ENCODE peak calls at places on chromosomes 4 and X, in five cellular contexts. One of them, this sample, is unnamed.

GRCh38 chr4:18512718-18513117 is 491.2 kb upstream of the LCORL start:
- DNase-seq in OCI-LY7: no peak
- DNase-seq in ovary: no peak
- DNase-seq in HCT116: no peak
- DNase-seq in brain microvascular endothelial cell: no peak
- DNase-seq in this sample: no peak

GRCh38 chrX:105745863-105746262 is 76.5 kb upstream of the NRK start:
- DNase-seq in OCI-LY7: no peak
- DNase-seq in ovary: no peak
- DNase-seq in HCT116: no peak
- DNase-seq in brain microvascular endothelial cell: no peak
- DNase-seq in this sample: peak

GRCh38 chrX:39957816-39958561 is 139.8 kb downstream of the BCOR start:
- DNase-seq in OCI-LY7: no peak
- DNase-seq in ovary: no peak
- DNase-seq in HCT116: no peak
- DNase-seq in brain microvascular endothelial cell: peak
- DNase-seq in this sample: no peak

GRCh38 chr4:155900402-155900801 is 3.1 kb upstream of the TDO2 start:
- DNase-seq in OCI-LY7: no peak
- DNase-seq in ovary: no peak
- DNase-seq in HCT116: no peak
- DNase-seq in brain microvascular endothelial cell: peak
- DNase-seq in this sample: peak

GRCh38 chrX:15714529-15714928 is 23.5 kb upstream of the CA5B start:
- DNase-seq in OCI-LY7: no peak
- DNase-seq in ovary: no peak
- DNase-seq in HCT116: no peak
- DNase-seq in brain microvascular endothelial cell: no peak
- DNase-seq in this sample: peak

GRCh38 chr4:89836031-89836777 is 757 bp downstream of the SNCA start:
- DNase-seq in OCI-LY7: no peak
- DNase-seq in ovary: peak
- DNase-seq in HCT116: no peak
- DNase-seq in brain microvascular endothelial cell: no peak
- DNase-seq in this sample: no peak

GRCh38 chr4:52107336-52107735 is 56.2 kb downstream of the SPATA18 start:
- DNase-seq in OCI-LY7: no peak
- DNase-seq in ovary: no peak
- DNase-seq in HCT116: no peak
- DNase-seq in brain microvascular endothelial cell: no peak
- DNase-seq in this sample: no peak

GRCh38 chrX:147476008-147476407 is 435.7 kb upstream of the FMR1 start:
- DNase-seq in OCI-LY7: no peak
- DNase-seq in ovary: no peak
- DNase-seq in HCT116: no peak
- DNase-seq in brain microvascular endothelial cell: no peak
- DNase-seq in this sample: peak

GRCh38 chr4:189124149-189124758 is 816.4 kb upstream of the FRG1 start:
- DNase-seq in OCI-LY7: no peak
- DNase-seq in ovary: peak
- DNase-seq in HCT116: peak
- DNase-seq in brain microvascular endothelial cell: peak
- DNase-seq in this sample: peak

GRCh38 chr4:143438710-143439109 is 74.8 kb upstream of the SMARCA5 start:
- DNase-seq in OCI-LY7: no peak
- DNase-seq in ovary: no peak
- DNase-seq in HCT116: no peak
- DNase-seq in brain microvascular endothelial cell: no peak
- DNase-seq in this sample: no peak

GRCh38 chrX:39508300-39508692 is 589.5 kb downstream of the BCOR start:
- DNase-seq in OCI-LY7: no peak
- DNase-seq in ovary: no peak
- DNase-seq in HCT116: no peak
- DNase-seq in brain microvascular endothelial cell: no peak
- DNase-seq in this sample: no peak

GRCh38 chrX:130575831-130576404 is 174.1 kb downstream of the RBMX2 start:
- DNase-seq in OCI-LY7: peak
- DNase-seq in ovary: peak
- DNase-seq in HCT116: peak
- DNase-seq in brain microvascular endothelial cell: peak
- DNase-seq in this sample: peak

GRCh38 chrX:1386338-1387127 is 5.4 kb downstream of the SLC25A6 start:
- DNase-seq in OCI-LY7: no peak
- DNase-seq in ovary: peak
- DNase-seq in HCT116: no peak
- DNase-seq in brain microvascular endothelial cell: no peak
- DNase-seq in this sample: no peak

GRCh38 chrX:630007-630921 is at the start of gene SHOX:
- DNase-seq in OCI-LY7: no peak
- DNase-seq in ovary: no peak
- DNase-seq in HCT116: no peak
- DNase-seq in brain microvascular endothelial cell: no peak
- DNase-seq in this sample: no peak

GRCh38 chr4:110515676-110516075 is 39.7 kb downstream of the ENPEP start:
- DNase-seq in OCI-LY7: peak
- DNase-seq in ovary: no peak
- DNase-seq in HCT116: no peak
- DNase-seq in brain microvascular endothelial cell: no peak
- DNase-seq in this sample: no peak

DNA sequence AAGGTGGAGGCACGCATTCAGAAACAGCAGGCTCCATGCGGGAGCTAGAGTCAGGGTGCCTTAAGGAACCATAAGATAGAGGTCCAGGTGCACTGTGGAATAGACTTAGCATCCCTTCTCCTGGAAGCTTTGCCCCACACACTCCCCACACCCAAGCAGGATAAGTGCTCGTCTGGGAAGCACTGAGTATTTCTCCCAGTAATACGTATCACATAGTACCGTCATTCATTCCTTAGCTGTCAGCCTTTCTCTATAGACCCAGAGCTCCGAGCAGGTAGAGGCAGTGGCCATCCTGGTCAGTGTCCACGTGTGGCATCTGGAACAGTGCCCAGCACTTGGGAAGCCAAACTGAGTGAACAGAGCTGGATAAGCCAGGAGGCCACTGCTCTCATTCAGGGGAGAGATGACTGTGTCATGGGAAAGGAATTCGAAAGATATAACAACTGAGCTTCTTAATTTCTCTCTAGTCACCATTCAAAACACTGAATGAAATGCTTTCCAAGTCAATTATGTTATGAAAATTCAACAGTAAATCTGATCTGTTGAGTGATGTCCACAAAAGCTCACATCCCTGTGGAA is 9.9 kb downstream of the APBB2 start:
- DNase-seq in OCI-LY7: no peak
- DNase-seq in ovary: peak
- DNase-seq in HCT116: peak
- DNase-seq in brain microvascular endothelial cell: peak
- DNase-seq in this sample: peak
- H3K27ac ChIP-seq in OCI-LY7: no peak
- H3K27ac ChIP-seq in ovary: no peak
- H3K27ac ChIP-seq in HCT116: peak
- H3K27ac ChIP-seq in brain microvascular endothelial cell: peak
- H3K27ac ChIP-seq in this sample: peak

GRCh38 chr4:80184053-80184790 is 13.1 kb upstream of the PRDM8 start:
- DNase-seq in OCI-LY7: peak
- DNase-seq in ovary: peak
- DNase-seq in HCT116: peak
- DNase-seq in brain microvascular endothelial cell: peak
- DNase-seq in this sample: peak
- TF ChIP-seq CTCF in OCI-LY7: peak
- TF ChIP-seq CTCF in ovary: peak
- TF ChIP-seq CTCF in HCT116: peak
- TF ChIP-seq CTCF in brain microvascular endothelial cell: peak
- TF ChIP-seq CTCF in this sample: peak

DNA sequence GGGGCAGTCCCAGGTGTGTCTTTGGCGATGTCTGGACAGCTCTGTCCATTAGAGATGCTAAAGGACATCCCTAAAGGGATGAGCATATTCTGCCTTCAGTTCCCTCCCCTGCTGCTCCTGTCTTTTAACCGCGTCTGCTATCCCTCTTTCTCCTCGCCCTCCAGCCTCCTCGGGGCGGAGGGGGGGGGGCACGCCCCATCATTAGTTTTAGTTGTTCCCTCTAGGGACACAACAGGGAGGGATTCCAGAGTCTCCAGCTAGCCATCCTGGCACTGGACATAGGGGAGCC is 1.1 kb downstream of the MSL3 start:
- DNase-seq in OCI-LY7: no peak
- DNase-seq in ovary: no peak
- DNase-seq in HCT116: no peak
- DNase-seq in brain microvascular endothelial cell: no peak
- DNase-seq in this sample: no peak
- H3K27ac ChIP-seq in OCI-LY7: peak
- H3K27ac ChIP-seq in ovary: peak
- H3K27ac ChIP-seq in HCT116: peak
- H3K27ac ChIP-seq in brain microvascular endothelial cell: peak
- H3K27ac ChIP-seq in this sample: peak

GRCh38 chr4:71188197-71188625 is 150.6 kb upstream of the SLC4A4 start:
- DNase-seq in OCI-LY7: no peak
- DNase-seq in ovary: no peak
- DNase-seq in HCT116: no peak
- DNase-seq in brain microvascular endothelial cell: no peak
- DNase-seq in this sample: no peak
- TF ChIP-seq CTCF in OCI-LY7: no peak
- TF ChIP-seq CTCF in ovary: no peak
- TF ChIP-seq CTCF in HCT116: no peak
- TF ChIP-seq CTCF in brain microvascular endothelial cell: peak
- TF ChIP-seq CTCF in this sample: no peak

GRCh38 chrX:85243761-85244410 is at the start of the genes SATL1 and ZNF711:
- DNase-seq in OCI-LY7: peak
- DNase-seq in ovary: peak
- DNase-seq in HCT116: peak
- DNase-seq in brain microvascular endothelial cell: peak
- DNase-seq in this sample: peak
- H3K27ac ChIP-seq in OCI-LY7: peak
- H3K27ac ChIP-seq in ovary: no peak
- H3K27ac ChIP-seq in HCT116: peak
- H3K27ac ChIP-seq in brain microvascular endothelial cell: no peak
- H3K27ac ChIP-seq in this sample: no peak

GRCh38 chrX:108001218-108001814 is 19.1 kb upstream of the TEX13B start:
- DNase-seq in OCI-LY7: peak
- DNase-seq in ovary: no peak
- DNase-seq in HCT116: peak
- DNase-seq in brain microvascular endothelial cell: peak
- DNase-seq in this sample: no peak
- TF ChIP-seq CTCF in OCI-LY7: peak
- TF ChIP-seq CTCF in ovary: no peak
- TF ChIP-seq CTCF in HCT116: peak
- TF ChIP-seq CTCF in brain microvascular endothelial cell: peak
- TF ChIP-seq CTCF in this sample: no peak

GRCh38 chrX:74246524-74246923 is 57.5 kb upstream of the ZCCHC13 start:
- DNase-seq in OCI-LY7: no peak
- DNase-seq in ovary: no peak
- DNase-seq in HCT116: no peak
- DNase-seq in brain microvascular endothelial cell: no peak
- DNase-seq in this sample: no peak
- H3K27ac ChIP-seq in OCI-LY7: no peak
- H3K27ac ChIP-seq in ovary: no peak
- H3K27ac ChIP-seq in HCT116: no peak
- H3K27ac ChIP-seq in brain microvascular endothelial cell: no peak
- H3K27ac ChIP-seq in this sample: no peak

GRCh38 chrX:74467656-74468055 is 46.4 kb downstream of the SLC16A2 start:
- DNase-seq in OCI-LY7: no peak
- DNase-seq in ovary: no peak
- DNase-seq in HCT116: no peak
- DNase-seq in brain microvascular endothelial cell: no peak
- DNase-seq in this sample: no peak

GRCh38 chrX:74464722-74465121 is 43.4 kb downstream of the SLC16A2 start:
- DNase-seq in OCI-LY7: no peak
- DNase-seq in ovary: no peak
- DNase-seq in HCT116: no peak
- DNase-seq in brain microvascular endothelial cell: no peak
- DNase-seq in this sample: no peak

GRCh38 chrX:74461384-74461783 is 40.1 kb downstream of the SLC16A2 start:
- DNase-seq in OCI-LY7: no peak
- DNase-seq in ovary: no peak
- DNase-seq in HCT116: no peak
- DNase-seq in brain microvascular endothelial cell: no peak
- DNase-seq in this sample: no peak

GRCh38 chrX:74465424-74465823 is 44.1 kb downstream of the SLC16A2 start:
- DNase-seq in OCI-LY7: no peak
- DNase-seq in ovary: no peak
- DNase-seq in HCT116: no peak
- DNase-seq in brain microvascular endothelial cell: no peak
- DNase-seq in this sample: no peak
- TF ChIP-seq CTCF in OCI-LY7: no peak
- TF ChIP-seq CTCF in ovary: no peak
- TF ChIP-seq CTCF in HCT116: no peak
- TF ChIP-seq CTCF in brain microvascular endothelial cell: peak
- TF ChIP-seq CTCF in this sample: no peak

DNA sequence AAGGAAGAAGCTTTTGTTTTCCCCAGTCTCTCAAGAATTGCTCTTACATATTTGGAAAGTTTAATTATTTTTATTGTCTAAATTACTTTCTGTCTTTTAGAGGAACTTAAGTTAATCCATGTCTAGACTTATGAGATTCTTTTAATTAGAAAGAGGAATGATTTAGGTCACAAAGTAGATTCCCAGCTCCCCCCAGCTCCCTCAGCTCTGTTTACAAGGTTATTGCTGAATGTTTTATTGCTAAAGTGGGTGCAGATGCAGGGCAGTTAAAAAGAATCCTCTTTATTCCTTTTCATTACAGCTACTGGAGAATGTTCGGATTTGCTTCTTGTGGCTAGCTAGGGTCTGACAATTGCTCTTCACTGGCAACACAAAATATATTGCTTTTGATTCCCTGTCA is 33.7 kb upstream of the CCKAR start:
- DNase-seq in OCI-LY7: no peak
- DNase-seq in ovary: no peak
- DNase-seq in HCT116: no peak
- DNase-seq in brain microvascular endothelial cell: no peak
- DNase-seq in this sample: no peak
- H3K27ac ChIP-seq in OCI-LY7: no peak
- H3K27ac ChIP-seq in ovary: no peak
- H3K27ac ChIP-seq in HCT116: no peak
- H3K27ac ChIP-seq in brain microvascular endothelial cell: no peak
- H3K27ac ChIP-seq in this sample: no peak

GRCh38 chr4:127881565-127881869 is 824 bp downstream of the PLK4 start:
- DNase-seq in OCI-LY7: no peak
- DNase-seq in ovary: no peak
- DNase-seq in HCT116: no peak
- DNase-seq in brain microvascular endothelial cell: no peak
- DNase-seq in this sample: no peak

GRCh38 chr4:127880764-127881564 is at the start of gene PLK4:
- DNase-seq in OCI-LY7: peak
- DNase-seq in ovary: peak
- DNase-seq in HCT116: peak
- DNase-seq in brain microvascular endothelial cell: peak
- DNase-seq in this sample: peak

GRCh38 chr4:127870688-127871087 is 10.0 kb upstream of the PLK4 start:
- DNase-seq in OCI-LY7: no peak
- DNase-seq in ovary: no peak
- DNase-seq in HCT116: no peak
- DNase-seq in brain microvascular endothelial cell: peak
- DNase-seq in this sample: peak

DNA sequence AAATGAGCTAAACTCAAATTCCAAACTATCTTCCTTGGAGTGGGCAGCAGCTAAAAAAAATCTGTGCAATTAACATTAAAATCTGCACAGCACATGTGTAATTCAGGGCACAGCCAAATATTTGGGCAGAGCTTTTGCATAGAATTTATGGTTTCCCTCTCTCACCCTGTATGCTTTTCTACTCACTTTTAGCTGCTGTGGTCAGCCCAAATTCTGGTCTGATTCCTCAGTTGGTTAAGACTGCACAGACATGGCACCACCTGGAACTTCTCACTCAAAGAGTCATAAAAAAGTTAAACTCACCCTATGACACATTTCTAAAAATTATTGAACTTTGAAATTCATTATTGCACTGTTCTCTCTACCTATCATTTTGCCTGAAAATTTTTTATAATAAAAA is 4.9 kb upstream of the PLK4 start:
- DNase-seq in OCI-LY7: no peak
- DNase-seq in ovary: no peak
- DNase-seq in HCT116: no peak
- DNase-seq in brain microvascular endothelial cell: no peak
- DNase-seq in this sample: no peak
- TF ChIP-seq CTCF in OCI-LY7: no peak
- TF ChIP-seq CTCF in ovary: no peak
- TF ChIP-seq CTCF in HCT116: no peak
- TF ChIP-seq CTCF in brain microvascular endothelial cell: no peak
- TF ChIP-seq CTCF in this sample: no peak

This sample was measured in RWPE1.